ENCODE peak calls at places on chromosomes 5 and 9, in four cellular contexts. E is endodermal cell, R is aorta, G is T-helper 9 cell. F is an unnamed sample.

GRCh38 chr9:109974143-109974917 is 194.3 kb downstream of the PALM2AKAP2 start:
- DNase-seq in E (peak; percentile 19), R (no peak), G (no peak), F (no peak)

GRCh38 chr5:63495225-63495624 is 467.0 kb downstream of the HTR1A start:
- DNase-seq in E (no peak), R (no peak), G (no peak), F (no peak)

GRCh38 chr5:73796164-73797141 is 170.5 kb downstream of the ARHGEF28 start:
- DNase-seq in E (peak; percentile 56), R (no peak), G (no peak), F (no peak)

GRCh38 chr5:132268698-132269551 is 11.4 kb downstream of the PDLIM4 start:
- DNase-seq in E (no peak), R (peak; percentile 68), G (no peak), F (peak; percentile 55)

GRCh38 chr5:141848771-141849370 is 29.3 kb downstream of the PCDH1 start:
- DNase-seq in E (peak; percentile 96), R (peak; percentile 84), G (no peak), F (peak; percentile 92)

GRCh38 chr9:108519417-108519816 is 336.4 kb downstream of the ACTL7B start:
- DNase-seq in E (no peak), R (no peak), G (no peak), F (no peak)

GRCh38 chr5:144309265-144309664 is 138.6 kb downstream of the KCTD16 start:
- DNase-seq in E (no peak), R (no peak), G (no peak), F (no peak)

GRCh38 chr5:154708845-154709244 is 46.3 kb upstream of the LARP1 start:
- DNase-seq in E (no peak), R (no peak), G (no peak), F (no peak)

GRCh38 chr5:179759961-179760541 is 27.4 kb downstream of the MAML1 start:
- DNase-seq in E (no peak), R (peak; percentile 61), G (no peak), F (no peak)

GRCh38 chr5:92372766-92373165 is 989.6 kb upstream of the ARRDC3 start:
- DNase-seq in E (no peak), R (no peak), G (no peak), F (no peak)

F was measured in H7.